ENCODE peak calls at places on chromosomes 7 and 10, in nine cellular contexts. One of them, this sample, is unnamed.
A peak's percentile ranks its signal among the peaks of the same experiment; 100 is the strongest.

GRCh38 chr7:15461576-15461975 is 100.2 kb downstream of the AGMO start:
- DNase-seq in pancreas: no peak
- DNase-seq in naive thymus-derived CD4-positive, alpha-beta T cell: no peak
- DNase-seq in KG1: no peak
- DNase-seq in foreskin fibroblast: peak; percentile 87
- DNase-seq in astrocyte of the spinal cord: peak; percentile 94
- DNase-seq in stimulated activated CD4-positive, alpha-beta T cell treated with anti-CD3 and anti-CD28 coated beads, Interleukin-4, amount 100 ng/mL, for 48 hours: no peak
- DNase-seq in KBM-7: no peak
- DNase-seq in NCI-H1417: no peak
- DNase-seq in this sample: no peak

GRCh38 chr10:102670871-102671434 is 26.7 kb downstream of the TRIM8 start:
- DNase-seq in stimulated activated CD4-positive, alpha-beta T cell treated with anti-CD3 and anti-CD28 coated beads, Interleukin-4, amount 100 ng/mL, for 48 hours: no peak
- DNase-seq in naive thymus-derived CD4-positive, alpha-beta T cell: no peak
- DNase-seq in KG1: no peak
- DNase-seq in astrocyte of the spinal cord: no peak
- DNase-seq in NCI-H1417: no peak
- DNase-seq in foreskin fibroblast: no peak
- DNase-seq in pancreas: no peak
- DNase-seq in KBM-7: no peak
- DNase-seq in this sample: no peak

GRCh38 chr7:24722386-24723177 is 34.7 kb downstream of the GSDME start:
- DNase-seq in foreskin fibroblast: peak; percentile 63
- DNase-seq in astrocyte of the spinal cord: peak; percentile 52
- DNase-seq in NCI-H1417: peak; percentile 63
- DNase-seq in pancreas: no peak
- DNase-seq in KG1: no peak
- DNase-seq in stimulated activated CD4-positive, alpha-beta T cell treated with anti-CD3 and anti-CD28 coated beads, Interleukin-4, amount 100 ng/mL, for 48 hours: no peak
- DNase-seq in naive thymus-derived CD4-positive, alpha-beta T cell: no peak
- DNase-seq in KBM-7: no peak
- DNase-seq in this sample: peak; percentile 39

GRCh38 chr10:65555192-65555591 is 1370.6 kb upstream of the LRRTM3 start:
- DNase-seq in pancreas: no peak
- DNase-seq in NCI-H1417: no peak
- DNase-seq in KBM-7: no peak
- DNase-seq in KG1: no peak
- DNase-seq in foreskin fibroblast: no peak
- DNase-seq in astrocyte of the spinal cord: no peak
- DNase-seq in stimulated activated CD4-positive, alpha-beta T cell treated with anti-CD3 and anti-CD28 coated beads, Interleukin-4, amount 100 ng/mL, for 48 hours: no peak
- DNase-seq in naive thymus-derived CD4-positive, alpha-beta T cell: no peak
- DNase-seq in this sample: no peak

GRCh38 chr10:104546756-104547155 is 94.3 kb upstream of the SORCS3 start:
- DNase-seq in NCI-H1417: no peak
- DNase-seq in KG1: no peak
- DNase-seq in KBM-7: no peak
- DNase-seq in foreskin fibroblast: no peak
- DNase-seq in stimulated activated CD4-positive, alpha-beta T cell treated with anti-CD3 and anti-CD28 coated beads, Interleukin-4, amount 100 ng/mL, for 48 hours: no peak
- DNase-seq in pancreas: no peak
- DNase-seq in naive thymus-derived CD4-positive, alpha-beta T cell: no peak
- DNase-seq in astrocyte of the spinal cord: no peak
- DNase-seq in this sample: no peak

GRCh38 chr7:13240349-13240748 is 552.9 kb downstream of the ARL4A start:
- DNase-seq in KG1: no peak
- DNase-seq in stimulated activated CD4-positive, alpha-beta T cell treated with anti-CD3 and anti-CD28 coated beads, Interleukin-4, amount 100 ng/mL, for 48 hours: no peak
- DNase-seq in NCI-H1417: no peak
- DNase-seq in foreskin fibroblast: peak; percentile 65
- DNase-seq in pancreas: no peak
- DNase-seq in astrocyte of the spinal cord: peak; percentile 53
- DNase-seq in KBM-7: no peak
- DNase-seq in naive thymus-derived CD4-positive, alpha-beta T cell: no peak
- DNase-seq in this sample: no peak

GRCh38 chr7:33716581-33717477 is 188.5 kb upstream of the BMPER start:
- DNase-seq in NCI-H1417: peak; percentile 71
- DNase-seq in pancreas: no peak
- DNase-seq in KG1: no peak
- DNase-seq in KBM-7: peak; percentile 18
- DNase-seq in naive thymus-derived CD4-positive, alpha-beta T cell: no peak
- DNase-seq in astrocyte of the spinal cord: peak; percentile 65
- DNase-seq in foreskin fibroblast: peak; percentile 72
- DNase-seq in stimulated activated CD4-positive, alpha-beta T cell treated with anti-CD3 and anti-CD28 coated beads, Interleukin-4, amount 100 ng/mL, for 48 hours: no peak
- DNase-seq in this sample: peak; percentile 44

GRCh38 chr7:21543528-21544302 is 876 bp downstream of the DNAH11 start:
- DNase-seq in KG1: no peak
- DNase-seq in astrocyte of the spinal cord: peak; percentile 8
- DNase-seq in stimulated activated CD4-positive, alpha-beta T cell treated with anti-CD3 and anti-CD28 coated beads, Interleukin-4, amount 100 ng/mL, for 48 hours: no peak
- DNase-seq in foreskin fibroblast: peak; percentile 22
- DNase-seq in naive thymus-derived CD4-positive, alpha-beta T cell: no peak
- DNase-seq in KBM-7: no peak
- DNase-seq in pancreas: peak; percentile 55
- DNase-seq in NCI-H1417: peak; percentile 87
- DNase-seq in this sample: no peak

GRCh38 chr10:113103131-113103830 is 153.2 kb downstream of the TCF7L2 start:
- DNase-seq in pancreas: no peak
- DNase-seq in NCI-H1417: no peak
- DNase-seq in KBM-7: peak; percentile 62
- DNase-seq in stimulated activated CD4-positive, alpha-beta T cell treated with anti-CD3 and anti-CD28 coated beads, Interleukin-4, amount 100 ng/mL, for 48 hours: no peak
- DNase-seq in KG1: no peak
- DNase-seq in foreskin fibroblast: peak; percentile 75
- DNase-seq in naive thymus-derived CD4-positive, alpha-beta T cell: no peak
- DNase-seq in astrocyte of the spinal cord: no peak
- DNase-seq in this sample: peak; percentile 14

GRCh38 chr10:33273295-33274002 is 61.0 kb downstream of the NRP1 start:
- DNase-seq in foreskin fibroblast: peak; percentile 98
- DNase-seq in NCI-H1417: peak; percentile 45
- DNase-seq in pancreas: peak; percentile 90
- DNase-seq in KBM-7: no peak
- DNase-seq in naive thymus-derived CD4-positive, alpha-beta T cell: no peak
- DNase-seq in KG1: no peak
- DNase-seq in astrocyte of the spinal cord: peak; percentile 94
- DNase-seq in stimulated activated CD4-positive, alpha-beta T cell treated with anti-CD3 and anti-CD28 coated beads, Interleukin-4, amount 100 ng/mL, for 48 hours: no peak
- DNase-seq in this sample: no peak

This sample was measured in Kasumi-1.